ENCODE peak calls at places on chromosomes 2 and 18, in six cellular contexts. One of them, this sample, is unnamed. For H3K79me2 and H3K9me3, the result is how much of the 10 kb centered on the place peaks cover.

GRCh38 chr2:223114170-223114569 is 62.2 kb downstream of the KCNE4 start:
- DNase-seq in GM23248: no peak
- DNase-seq in neural progenitor cell: no peak
- DNase-seq in mammary epithelial cell: no peak
- DNase-seq in endothelial cell of umbilical vein: peak
- DNase-seq in astrocyte: no peak
- DNase-seq in this sample: no peak

GRCh38 chr2:43127208-43127940 is 99.0 kb downstream of the ZFP36L2 start:
- DNase-seq in GM23248: peak
- DNase-seq in neural progenitor cell: peak
- DNase-seq in mammary epithelial cell: no peak
- DNase-seq in endothelial cell of umbilical vein: no peak
- DNase-seq in astrocyte: no peak
- DNase-seq in this sample: peak

GRCh38 chr18:58572680-58573079 is 56.2 kb downstream of the ALPK2 start:
- DNase-seq in GM23248: no peak
- DNase-seq in neural progenitor cell: no peak
- DNase-seq in mammary epithelial cell: no peak
- DNase-seq in endothelial cell of umbilical vein: no peak
- DNase-seq in astrocyte: no peak
- DNase-seq in this sample: no peak

GRCh38 chr2:189076572-189076971 is 102.4 kb downstream of the COL3A1 start:
- DNase-seq in GM23248: peak
- DNase-seq in neural progenitor cell: no peak
- DNase-seq in mammary epithelial cell: no peak
- DNase-seq in endothelial cell of umbilical vein: no peak
- DNase-seq in astrocyte: no peak
- DNase-seq in this sample: no peak

GRCh38 chr2:46873632-46874068 is 42.0 kb downstream of the MCFD2 start:
- DNase-seq in GM23248: peak
- DNase-seq in neural progenitor cell: no peak
- DNase-seq in mammary epithelial cell: peak
- DNase-seq in endothelial cell of umbilical vein: peak
- DNase-seq in astrocyte: peak
- DNase-seq in this sample: no peak

GRCh38 chr18:51278045-51278649 is 80.7 kb upstream of the MEX3C start:
- DNase-seq in GM23248: peak
- DNase-seq in neural progenitor cell: peak
- DNase-seq in mammary epithelial cell: peak
- DNase-seq in endothelial cell of umbilical vein: no peak
- DNase-seq in astrocyte: no peak
- DNase-seq in this sample: peak

GRCh38 chr2:667332-668000 is 9.7 kb downstream of the TMEM18 start:
- DNase-seq in GM23248: peak
- DNase-seq in neural progenitor cell: no peak
- DNase-seq in mammary epithelial cell: peak
- DNase-seq in endothelial cell of umbilical vein: peak
- DNase-seq in astrocyte: peak
- DNase-seq in this sample: no peak

GRCh38 chr2:222649801-222650200 is 6.1 kb downstream of the FARSB start:
- DNase-seq in GM23248: no peak
- DNase-seq in neural progenitor cell: no peak
- DNase-seq in mammary epithelial cell: no peak
- DNase-seq in endothelial cell of umbilical vein: no peak
- DNase-seq in astrocyte: no peak
- DNase-seq in this sample: no peak

GRCh38 chr2:209367091-209367747 is 56.6 kb upstream of the MAP2 start:
- DNase-seq in GM23248: peak
- DNase-seq in neural progenitor cell: no peak
- DNase-seq in mammary epithelial cell: peak
- DNase-seq in endothelial cell of umbilical vein: no peak
- DNase-seq in astrocyte: peak
- DNase-seq in this sample: no peak

GRCh38 chr18:48622911-48623431 is 84.1 kb downstream of the CTIF start:
- DNase-seq in GM23248: peak
- DNase-seq in neural progenitor cell: no peak
- DNase-seq in mammary epithelial cell: peak
- DNase-seq in endothelial cell of umbilical vein: no peak
- DNase-seq in astrocyte: peak
- DNase-seq in this sample: no peak

GRCh38 chr2:109728809-109729208 is 65.3 kb upstream of the RGPD5 start:
- DNase-seq in GM23248: peak
- DNase-seq in neural progenitor cell: no peak
- DNase-seq in mammary epithelial cell: no peak
- DNase-seq in endothelial cell of umbilical vein: no peak
- DNase-seq in astrocyte: no peak
- DNase-seq in this sample: no peak

GRCh38 chr18:69774831-69775230 is 172.8 kb downstream of the CD226 start:
- DNase-seq in GM23248: peak
- DNase-seq in neural progenitor cell: no peak
- DNase-seq in mammary epithelial cell: no peak
- DNase-seq in endothelial cell of umbilical vein: no peak
- DNase-seq in astrocyte: no peak
- DNase-seq in this sample: no peak

GRCh38 chr2:176099159-176099736 is 347 bp upstream of the HOXD12 start:
- DNase-seq in GM23248: no peak
- DNase-seq in neural progenitor cell: no peak
- DNase-seq in mammary epithelial cell: no peak
- DNase-seq in endothelial cell of umbilical vein: no peak
- DNase-seq in astrocyte: no peak
- DNase-seq in this sample: no peak

GRCh38 chr18:44733069-44733753 is 52.5 kb downstream of the SETBP1 start:
- DNase-seq in GM23248: peak
- DNase-seq in neural progenitor cell: no peak
- DNase-seq in mammary epithelial cell: peak
- DNase-seq in endothelial cell of umbilical vein: peak
- DNase-seq in astrocyte: peak
- DNase-seq in this sample: no peak

GRCh38 chr2:236828002-236828401 is 257.7 kb upstream of the COPS8 start:
- DNase-seq in GM23248: no peak
- DNase-seq in neural progenitor cell: peak
- DNase-seq in mammary epithelial cell: no peak
- DNase-seq in endothelial cell of umbilical vein: peak
- DNase-seq in astrocyte: no peak
- DNase-seq in this sample: no peak

GRCh38 chr18:36769172-36769571 is 59.6 kb downstream of the TPGS2 start:
- DNase-seq in GM23248: peak
- DNase-seq in neural progenitor cell: no peak
- DNase-seq in mammary epithelial cell: no peak
- DNase-seq in endothelial cell of umbilical vein: no peak
- DNase-seq in astrocyte: peak
- DNase-seq in this sample: no peak

GRCh38 chr2:117661619-117662018 is 152.9 kb upstream of the DDX18 start:
- DNase-seq in GM23248: no peak
- DNase-seq in neural progenitor cell: no peak
- DNase-seq in mammary epithelial cell: no peak
- DNase-seq in endothelial cell of umbilical vein: no peak
- DNase-seq in astrocyte: no peak
- DNase-seq in this sample: no peak

GRCh38 chr2:5932556-5933469 is 240.6 kb downstream of the SOX11 start:
- DNase-seq in GM23248: no peak
- DNase-seq in neural progenitor cell: no peak
- DNase-seq in mammary epithelial cell: no peak
- DNase-seq in endothelial cell of umbilical vein: no peak
- DNase-seq in astrocyte: no peak
- DNase-seq in this sample: no peak

GRCh38 chr18:8350628-8351027 is 258.6 kb upstream of the RAB12 start:
- DNase-seq in GM23248: no peak
- DNase-seq in neural progenitor cell: no peak
- DNase-seq in mammary epithelial cell: no peak
- DNase-seq in endothelial cell of umbilical vein: no peak
- DNase-seq in astrocyte: no peak
- DNase-seq in this sample: no peak

GRCh38 chr2:134897932-134898331 is 20.7 kb upstream of the CCNT2 start:
- DNase-seq in GM23248: peak
- DNase-seq in neural progenitor cell: no peak
- DNase-seq in mammary epithelial cell: no peak
- DNase-seq in endothelial cell of umbilical vein: peak
- DNase-seq in astrocyte: no peak
- DNase-seq in this sample: peak

GRCh38 chr18:78517973-78518372 is 461.6 kb upstream of the SALL3 start:
- DNase-seq in GM23248: no peak
- DNase-seq in neural progenitor cell: no peak
- DNase-seq in mammary epithelial cell: no peak
- DNase-seq in endothelial cell of umbilical vein: no peak
- DNase-seq in astrocyte: no peak
- DNase-seq in this sample: no peak

GRCh38 chr18:63090334-63090733 is 229.2 kb downstream of the BCL2 start:
- DNase-seq in GM23248: no peak
- DNase-seq in neural progenitor cell: no peak
- DNase-seq in mammary epithelial cell: no peak
- DNase-seq in endothelial cell of umbilical vein: no peak
- DNase-seq in astrocyte: no peak
- DNase-seq in this sample: no peak

GRCh38 chr2:230864605-230865323 is at the start of gene ITM2C:
- DNase-seq in GM23248: peak
- DNase-seq in neural progenitor cell: peak
- DNase-seq in mammary epithelial cell: peak
- DNase-seq in endothelial cell of umbilical vein: peak
- DNase-seq in astrocyte: peak
- DNase-seq in this sample: peak

GRCh38 chr18:70276416-70277145 is 12.3 kb upstream of the SOCS6 start:
- DNase-seq in GM23248: no peak
- DNase-seq in neural progenitor cell: no peak
- DNase-seq in mammary epithelial cell: no peak
- DNase-seq in endothelial cell of umbilical vein: no peak
- DNase-seq in astrocyte: no peak
- DNase-seq in this sample: no peak

GRCh38 chr2:110097506-110098220 is 18.0 kb downstream of the MALL start:
- DNase-seq in GM23248: no peak
- DNase-seq in neural progenitor cell: no peak
- DNase-seq in mammary epithelial cell: peak
- DNase-seq in endothelial cell of umbilical vein: no peak
- DNase-seq in astrocyte: no peak
- DNase-seq in this sample: no peak

GRCh38 chr18:7847357-7847756 is 280.2 kb downstream of the PTPRM start:
- DNase-seq in GM23248: no peak
- DNase-seq in neural progenitor cell: no peak
- DNase-seq in mammary epithelial cell: no peak
- DNase-seq in endothelial cell of umbilical vein: no peak
- DNase-seq in astrocyte: no peak
- DNase-seq in this sample: no peak

GRCh38 chr18:76859474-76860339 is 37.4 kb downstream of the ZNF236 start:
- DNase-seq in GM23248: no peak
- DNase-seq in neural progenitor cell: no peak
- DNase-seq in mammary epithelial cell: no peak
- DNase-seq in endothelial cell of umbilical vein: no peak
- DNase-seq in astrocyte: no peak
- DNase-seq in this sample: peak

GRCh38 chr2:774436-774835 is 97.2 kb upstream of the TMEM18 start:
- DNase-seq in GM23248: no peak
- DNase-seq in neural progenitor cell: peak
- DNase-seq in mammary epithelial cell: no peak
- DNase-seq in endothelial cell of umbilical vein: no peak
- DNase-seq in astrocyte: no peak
- DNase-seq in this sample: no peak

GRCh38 chr2:61426267-61426897 is 44.5 kb downstream of the USP34 start:
- DNase-seq in GM23248: peak
- DNase-seq in neural progenitor cell: peak
- DNase-seq in mammary epithelial cell: peak
- DNase-seq in endothelial cell of umbilical vein: peak
- DNase-seq in astrocyte: no peak
- DNase-seq in this sample: peak

GRCh38 chr2:26058390-26058789 is 24.5 kb downstream of the RAB10 start:
- DNase-seq in GM23248: no peak
- DNase-seq in neural progenitor cell: peak
- DNase-seq in mammary epithelial cell: no peak
- DNase-seq in endothelial cell of umbilical vein: no peak
- DNase-seq in astrocyte: no peak
- DNase-seq in this sample: no peak
- H3K79me2 ChIP-seq in GM23248: half or more
- H3K79me2 ChIP-seq in neural progenitor cell: half or more
- H3K79me2 ChIP-seq in mammary epithelial cell: half or more
- H3K79me2 ChIP-seq in endothelial cell of umbilical vein: half or more
- H3K79me2 ChIP-seq in astrocyte: half or more
- H3K79me2 ChIP-seq in this sample: half or more

DNA sequence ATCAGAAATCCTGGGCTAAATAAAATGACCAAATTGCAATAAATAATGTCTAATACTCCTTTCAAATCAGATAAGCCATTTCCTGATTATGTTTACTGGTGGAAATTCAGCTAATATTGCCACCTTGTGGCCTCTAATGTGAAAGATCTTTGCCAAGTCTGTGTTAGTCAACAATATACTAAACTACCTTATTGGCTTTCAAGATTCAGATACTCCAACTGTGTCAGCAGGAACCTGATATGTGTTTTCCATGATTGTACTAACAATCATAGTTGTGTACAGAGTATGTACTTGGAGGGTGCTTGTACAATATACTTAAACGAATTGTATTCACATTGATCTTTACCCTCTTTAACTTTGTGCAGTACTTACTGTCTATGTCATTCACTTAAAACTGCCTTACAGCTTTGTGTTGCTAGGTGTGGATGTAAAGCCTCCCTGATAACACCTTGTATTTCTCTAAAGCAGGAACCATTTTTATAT is 75.4 kb upstream of the C2orf15 start:
- DNase-seq in GM23248: peak
- DNase-seq in neural progenitor cell: peak
- DNase-seq in mammary epithelial cell: peak
- DNase-seq in endothelial cell of umbilical vein: peak
- DNase-seq in astrocyte: peak
- DNase-seq in this sample: peak
- H3K9ac ChIP-seq in GM23248: no peak
- H3K9ac ChIP-seq in neural progenitor cell: no peak
- H3K9ac ChIP-seq in mammary epithelial cell: peak
- H3K9ac ChIP-seq in endothelial cell of umbilical vein: no peak
- H3K9ac ChIP-seq in astrocyte: no peak
- H3K9ac ChIP-seq in this sample: peak

GRCh38 chr2:50948691-50949090 is 83.2 kb downstream of the NRXN1 start:
- DNase-seq in GM23248: no peak
- DNase-seq in neural progenitor cell: no peak
- DNase-seq in mammary epithelial cell: no peak
- DNase-seq in endothelial cell of umbilical vein: peak
- DNase-seq in astrocyte: no peak
- DNase-seq in this sample: no peak
- H3K9me3 ChIP-seq in GM23248: under half
- H3K9me3 ChIP-seq in neural progenitor cell: under half
- H3K9me3 ChIP-seq in mammary epithelial cell: under half
- H3K9me3 ChIP-seq in endothelial cell of umbilical vein: under half
- H3K9me3 ChIP-seq in astrocyte: under half
- H3K9me3 ChIP-seq in this sample: under half

GRCh38 chr2:68367918-68368656 is 3.0 kb downstream of the PLEK start:
- DNase-seq in GM23248: peak
- DNase-seq in neural progenitor cell: no peak
- DNase-seq in mammary epithelial cell: peak
- DNase-seq in endothelial cell of umbilical vein: no peak
- DNase-seq in astrocyte: no peak
- DNase-seq in this sample: no peak
- H3K79me2 ChIP-seq in GM23248: under half
- H3K79me2 ChIP-seq in neural progenitor cell: under half
- H3K79me2 ChIP-seq in mammary epithelial cell: under half
- H3K79me2 ChIP-seq in endothelial cell of umbilical vein: under half
- H3K79me2 ChIP-seq in astrocyte: under half
- H3K79me2 ChIP-seq in this sample: half or more